ENCODE peak calls at places on chromosomes 1 and 21, in ten cellular contexts. U, A, S, E, L, X, B, G, I and K are unnamed samples.
A peak's percentile ranks its signal among the peaks of the same experiment; 100 is the strongest.

GRCh38 chr1:234710936-234711335 is 101.0 kb upstream of the IRF2BP2 start:
- DNase-seq in X (no peak), S (no peak), U (no peak), A (no peak), G (no peak), L (no peak), E (no peak), I (no peak), B (no peak), K (no peak)

GRCh38 chr1:171509191-171509590 is 23.9 kb downstream of the PRRC2C start:
- DNase-seq in I (no peak), L (no peak), A (no peak), E (no peak), S (no peak), X (no peak), G (peak; percentile 80), U (no peak), B (no peak), K (no peak)

GRCh38 chr1:26780344-26780957 is 7.3 kb upstream of the PIGV start:
- DNase-seq in L (no peak), A (no peak), B (no peak), G (no peak), X (no peak), S (no peak), U (peak; percentile 52), E (no peak), I (no peak), K (no peak)

GRCh38 chr1:22978299-22978698 is 5.6 kb upstream of the LACTBL1 start:
- DNase-seq in L (no peak), U (no peak), B (no peak), E (no peak), A (no peak), S (no peak), G (no peak), X (no peak), I (no peak), K (no peak)

GRCh38 chr1:159214149-159214760 is 9.6 kb downstream of the ACKR1 start:
- DNase-seq in A (peak; percentile 22), E (peak; percentile 20), U (no peak), G (peak; percentile 56), S (no peak), X (peak; percentile 54), B (peak; percentile 25), I (peak; percentile 52), L (peak; percentile 66), K (peak; percentile 75)

GRCh38 chr1:84611796-84612195 is 37.6 kb upstream of the CTBS start:
- DNase-seq in U (no peak), E (no peak), G (peak; percentile 40), I (no peak), B (no peak), S (no peak), L (peak; percentile 85), X (no peak), A (no peak), K (peak; percentile 19)

GRCh38 chr1:81208441-81208840 is 592.3 kb upstream of the ADGRL2 start:
- DNase-seq in U (no peak), B (no peak), X (no peak), I (no peak), L (no peak), G (no peak), A (no peak), E (no peak), S (no peak), K (no peak)

GRCh38 chr1:240284656-240285427 is 193.2 kb downstream of the FMN2 start:
- DNase-seq in I (no peak), U (no peak), L (no peak), X (no peak), G (no peak), A (no peak), S (no peak), E (no peak), B (no peak), K (no peak)

GRCh38 chr1:108569097-108569728 is 9.3 kb downstream of the EEIG2 start:
- DNase-seq in I (no peak), L (no peak), A (no peak), U (no peak), X (no peak), B (no peak), S (no peak), E (no peak), G (peak; percentile 32), K (no peak)

GRCh38 chr1:179779645-179780272 is 36.7 kb downstream of the FAM163A start:
- DNase-seq in I (peak; percentile 84), A (peak; percentile 23), E (no peak), B (no peak), U (no peak), X (no peak), S (no peak), L (no peak), G (no peak), K (no peak)

GRCh38 chr1:5683446-5683845 is 308.8 kb downstream of the NPHP4 start:
- DNase-seq in E (no peak), G (peak; percentile 88), S (no peak), X (no peak), A (no peak), I (no peak), L (no peak), B (no peak), U (no peak), K (no peak)

GRCh38 chr21:32713726-32714125 is 14.1 kb downstream of the SYNJ1 start:
- DNase-seq in A (no peak), L (no peak), B (no peak), U (no peak), G (no peak), S (no peak), E (no peak), I (no peak), X (no peak), K (no peak)

GRCh38 chr1:215277537-215277936 is 195.0 kb downstream of the KCNK2 start:
- DNase-seq in L (no peak), X (no peak), B (no peak), I (no peak), G (no peak), A (no peak), U (no peak), E (no peak), S (no peak), K (no peak)

GRCh38 chr1:162649606-162650005 is 17.3 kb downstream of the DDR2 start:
- DNase-seq in A (no peak), S (no peak), G (no peak), U (no peak), X (no peak), L (peak; percentile 66), I (no peak), E (no peak), B (no peak), K (no peak)

GRCh38 chr21:45306453-45306831 is 18.7 kb upstream of the POFUT2 start:
- DNase-seq in I (peak; percentile 48), A (no peak), L (no peak), S (no peak), E (no peak), G (no peak), U (no peak), X (no peak), B (no peak), K (no peak)

GRCh38 chr1:231070758-231071443 is 30.8 kb upstream of the FAM89A start:
- DNase-seq in A (peak; percentile 19), X (no peak), E (no peak), L (no peak), G (no peak), S (no peak), B (no peak), U (no peak), I (no peak), K (peak; percentile 3)

GRCh38 chr1:237864338-237865244 is 26.1 kb downstream of the ZP4 start:
- DNase-seq in S (peak; percentile 16), G (peak; percentile 70), X (no peak), B (peak; percentile 67), U (peak; percentile 58), E (peak; percentile 53), I (peak; percentile 83), L (peak; percentile 83), A (peak; percentile 58), K (peak; percentile 81)

GRCh38 chr1:178055093-178055492 is 38.8 kb upstream of the RASAL2 start:
- DNase-seq in E (peak; percentile 54), A (peak; percentile 48), S (no peak), X (no peak), G (peak; percentile 84), I (peak; percentile 40), U (no peak), B (peak; percentile 71), L (peak; percentile 57), K (peak; percentile 74)

GRCh38 chr1:231806623-231807470 is 180.3 kb downstream of the DISC1 start:
- DNase-seq in S (no peak), B (peak; percentile 57), I (peak; percentile 37), E (peak; percentile 54), L (peak; percentile 81), U (peak; percentile 70), X (no peak), A (no peak), G (peak; percentile 89), K (peak; percentile 94)

GRCh38 chr1:211741799-211742198 is 66.4 kb upstream of the NEK2 start:
- DNase-seq in U (no peak), X (no peak), I (no peak), A (no peak), G (no peak), S (no peak), L (no peak), E (no peak), B (no peak), K (no peak)
- H3K27me3 ChIP-seq in U (no peaks in the 10 kb centered on the region), X (no peaks in the 10 kb centered on the region), I (no peaks in the 10 kb centered on the region), A (peaks cover 7% of the 10 kb centered on the region), G (no peaks in the 10 kb centered on the region), S (no peaks in the 10 kb centered on the region), L (no peaks in the 10 kb centered on the region), E (no peaks in the 10 kb centered on the region), B (no peaks in the 10 kb centered on the region), K (no peaks in the 10 kb centered on the region)

GRCh38 chr21:29320021-29320420 is 21.3 kb downstream of the BACH1 start:
- DNase-seq in A (no peak), G (no peak), I (no peak), U (no peak), S (no peak), L (no peak), E (no peak), X (no peak), B (no peak), K (no peak)
- H3K27ac ChIP-seq in A (no peak overlapping the region), G (no peak overlapping the region), I (no peak overlapping the region), U (no peak overlapping the region), S (no peak overlapping the region), L (no peak overlapping the region), E (no peak overlapping the region), X (no peak overlapping the region), B (no peak overlapping the region), K (no peak overlapping the region)

GRCh38 chr1:30111431-30111830 is 612.0 kb downstream of the MATN1 start:
- DNase-seq in B (peak; percentile 57), S (peak; percentile 19), A (peak; percentile 50), E (peak; percentile 51), G (peak; percentile 68), I (peak; percentile 56), X (no peak), U (no peak), L (peak; percentile 85), K (peak; percentile 82)
- H3K27me3 ChIP-seq in B (peaks cover 4% of the 10 kb centered on the region), S (peaks cover 8% of the 10 kb centered on the region), A (peaks cover 68% of the 10 kb centered on the region), E (peaks cover 49% of the 10 kb centered on the region), G (no peaks in the 10 kb centered on the region), I (no peaks in the 10 kb centered on the region), X (peaks cover 3% of the 10 kb centered on the region), U (peaks cover 61% of the 10 kb centered on the region), L (peaks cover 8% of the 10 kb centered on the region), K (no peaks in the 10 kb centered on the region)

DNA sequence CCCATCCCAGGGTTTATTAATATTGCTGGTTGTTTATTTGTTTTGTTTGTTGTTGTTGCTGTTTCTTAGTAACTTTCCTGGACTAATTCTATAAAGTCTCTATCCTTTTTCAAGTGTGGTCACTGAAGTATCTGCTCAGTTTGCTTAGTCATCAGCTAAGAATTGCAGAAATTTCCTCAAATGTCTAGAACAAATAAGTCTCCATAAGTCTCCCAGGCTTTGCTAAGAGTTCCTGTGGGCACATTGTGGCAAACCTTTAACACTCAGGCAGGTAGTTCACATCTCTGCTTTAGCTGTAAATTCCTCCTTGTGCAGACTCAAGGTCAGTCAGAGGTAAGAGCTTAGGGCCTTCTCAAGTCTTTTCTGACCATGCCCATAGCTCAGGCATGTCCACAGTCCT is 38.9 kb upstream of the C1orf185 start:
- DNase-seq in G (peak; percentile 19), L (no peak), U (no peak), B (no peak), S (no peak), E (no peak), I (no peak), A (no peak), X (no peak), K (no peak)
- H3K27ac ChIP-seq in G (no peak overlapping the region), L (no peak overlapping the region), U (no peak overlapping the region), B (no peak overlapping the region), S (no peak overlapping the region), E (no peak overlapping the region), I (no peak overlapping the region), A (no peak overlapping the region), X (no peak overlapping the region), K (no peak overlapping the region)